ENCODE peak calls at places on chromosomes 1 and 21, in four cellular contexts. One of them, this sample, is unnamed.

GRCh38 chr1:245721488-245721887 is 566.7 kb downstream of the KIF26B start:
- DNase-seq in GM23248: no peak
- DNase-seq in GM23338: no peak
- DNase-seq in IMR-90: no peak
- DNase-seq in this sample: no peak

GRCh38 chr1:63980706-63981407 is 207.0 kb downstream of the ROR1 start:
- DNase-seq in IMR-90: no peak
- DNase-seq in GM23248: no peak
- DNase-seq in GM23338: no peak
- DNase-seq in this sample: no peak

GRCh38 chr1:68819190-68819829 is 322.4 kb upstream of the DEPDC1 start:
- DNase-seq in GM23248: peak; percentile 37
- DNase-seq in IMR-90: peak; percentile 1
- DNase-seq in GM23338: peak; percentile 62
- DNase-seq in this sample: peak; percentile 47

GRCh38 chr1:220013497-220013896 is 32.8 kb downstream of the EPRS1 start:
- DNase-seq in GM23248: peak; percentile 81
- DNase-seq in GM23338: no peak
- DNase-seq in IMR-90: peak; percentile 59
- DNase-seq in this sample: no peak

GRCh38 chr1:77832889-77833288 is 53.4 kb downstream of the MIGA1 start:
- DNase-seq in GM23248: peak; percentile 91
- DNase-seq in IMR-90: peak; percentile 97
- DNase-seq in GM23338: no peak
- DNase-seq in this sample: no peak

GRCh38 chr1:6574025-6574620 is 5.7 kb upstream of the ZBTB48 start:
- DNase-seq in GM23338: no peak
- DNase-seq in IMR-90: peak; percentile 39
- DNase-seq in GM23248: no peak
- DNase-seq in this sample: no peak

GRCh38 chr1:190478193-190479007 is 736 bp upstream of the BRINP3 start:
- DNase-seq in IMR-90: peak; percentile 37
- DNase-seq in GM23248: peak; percentile 12
- DNase-seq in GM23338: peak; percentile 84
- DNase-seq in this sample: no peak

GRCh38 chr1:78004719-78005346 is at the start of gene DNAJB4:
- DNase-seq in IMR-90: peak; percentile 99
- DNase-seq in GM23338: peak; percentile 86
- DNase-seq in GM23248: peak; percentile 98
- DNase-seq in this sample: peak; percentile 94

GRCh38 chr1:32352831-32353383 is 9.4 kb downstream of the FAM229A start:
- DNase-seq in IMR-90: no peak
- DNase-seq in GM23338: no peak
- DNase-seq in GM23248: peak; percentile 23
- DNase-seq in this sample: no peak

GRCh38 chr21:27450216-27450615 is 483.3 kb upstream of the ADAMTS5 start:
- DNase-seq in GM23248: no peak
- DNase-seq in IMR-90: no peak
- DNase-seq in GM23338: no peak
- DNase-seq in this sample: no peak

GRCh38 chr1:29236743-29236992 is 346 bp downstream of the PTPRU start:
- DNase-seq in GM23248: no peak
- DNase-seq in GM23338: no peak
- DNase-seq in IMR-90: no peak
- DNase-seq in this sample: no peak

DNA sequence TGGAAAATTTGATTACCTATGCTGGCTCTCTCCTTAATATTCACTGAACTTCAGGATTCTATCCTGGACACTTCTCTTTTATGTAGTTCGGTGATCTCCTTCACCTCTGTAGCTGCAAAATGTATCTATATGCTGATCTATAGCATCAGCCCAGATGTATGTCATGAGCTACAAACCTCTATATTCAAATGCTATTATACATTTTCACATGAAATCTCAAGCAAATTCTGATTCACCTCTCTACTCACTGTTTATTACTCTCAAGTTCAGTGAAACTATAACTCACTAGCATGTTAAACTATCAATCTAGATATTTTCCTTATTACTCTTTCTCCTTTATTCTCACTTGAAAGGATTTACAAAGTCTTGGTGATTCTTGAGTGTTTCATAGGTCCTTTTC is 52.2 kb downstream of the PTPRC start:
- DNase-seq in GM23248: no peak
- DNase-seq in IMR-90: no peak
- DNase-seq in GM23338: no peak
- DNase-seq in this sample: no peak
- H2AFZ ChIP-seq in GM23248: no peak overlapping the region
- H2AFZ ChIP-seq in IMR-90: no peak overlapping the region
- H2AFZ ChIP-seq in GM23338: no peak overlapping the region
- H2AFZ ChIP-seq in this sample: no peak overlapping the region

GRCh38 chr21:44423312-44423821 is 31.9 kb upstream of the LRRC3 start:
- DNase-seq in GM23248: no peak
- DNase-seq in GM23338: no peak
- DNase-seq in IMR-90: no peak
- DNase-seq in this sample: no peak

GRCh38 chr21:44425895-44426662 is 29.2 kb upstream of the LRRC3 start:
- DNase-seq in IMR-90: no peak
- DNase-seq in GM23338: no peak
- DNase-seq in GM23248: no peak
- DNase-seq in this sample: no peak

GRCh38 chr21:44425307-44425894 is 29.9 kb upstream of the LRRC3 start:
- DNase-seq in GM23248: no peak
- DNase-seq in IMR-90: no peak
- DNase-seq in GM23338: no peak
- DNase-seq in this sample: no peak

GRCh38 chr21:44423941-44424607 is 31.2 kb upstream of the LRRC3 start:
- DNase-seq in GM23338: no peak
- DNase-seq in GM23248: no peak
- DNase-seq in IMR-90: no peak
- DNase-seq in this sample: no peak

DNA sequence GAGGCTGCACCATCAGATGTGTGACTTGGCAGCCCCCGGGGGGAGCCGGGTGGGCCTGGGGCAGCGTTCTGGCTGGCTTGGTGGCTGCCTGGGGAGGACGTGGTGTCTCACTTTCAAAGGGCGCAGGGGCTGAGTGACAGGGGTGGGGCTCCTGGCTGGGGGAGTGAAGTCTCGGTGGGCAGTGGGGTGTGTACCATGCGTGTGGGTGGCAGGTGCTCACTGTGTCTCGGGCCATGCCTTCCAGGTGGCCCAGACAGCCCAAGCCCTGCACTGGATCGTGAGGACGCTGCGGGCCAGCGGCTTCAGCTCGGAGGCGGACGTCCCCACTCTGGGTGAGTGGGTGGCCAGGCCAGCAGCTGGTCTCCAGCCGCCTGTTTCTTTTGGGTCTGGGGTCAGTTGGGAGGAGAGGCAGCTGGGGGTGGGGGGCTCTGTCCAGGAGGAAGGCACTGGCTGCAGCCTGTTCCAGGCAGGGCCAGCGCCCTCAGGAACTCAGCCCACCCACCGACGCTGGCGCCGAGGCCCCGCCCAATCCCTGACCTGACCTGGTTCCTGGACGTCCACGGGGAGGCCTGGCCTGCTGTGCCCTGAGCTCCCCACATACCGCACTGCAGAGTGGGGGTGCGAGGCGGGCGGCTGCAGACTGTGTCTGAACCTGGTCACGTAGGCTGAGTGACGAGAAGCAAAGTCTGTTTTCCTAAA is 30.6 kb upstream of the LRRC3 start:
- DNase-seq in IMR-90: no peak
- DNase-seq in GM23338: no peak
- DNase-seq in GM23248: no peak
- DNase-seq in this sample: no peak
- H3K4me2 ChIP-seq in IMR-90: no peak overlapping the region
- H3K4me2 ChIP-seq in GM23338: no peak overlapping the region
- H3K4me2 ChIP-seq in GM23248: no peak overlapping the region
- H3K4me2 ChIP-seq in this sample: no peak overlapping the region

GRCh38 chr1:93744299-93744988 is 62.8 kb upstream of the BCAR3 start:
- DNase-seq in GM23338: no peak
- DNase-seq in GM23248: no peak
- DNase-seq in IMR-90: no peak
- DNase-seq in this sample: no peak
- H2AFZ ChIP-seq in GM23338: no peak overlapping the region
- H2AFZ ChIP-seq in GM23248: no peak overlapping the region
- H2AFZ ChIP-seq in IMR-90: no peak overlapping the region
- H2AFZ ChIP-seq in this sample: no peak overlapping the region

DNA sequence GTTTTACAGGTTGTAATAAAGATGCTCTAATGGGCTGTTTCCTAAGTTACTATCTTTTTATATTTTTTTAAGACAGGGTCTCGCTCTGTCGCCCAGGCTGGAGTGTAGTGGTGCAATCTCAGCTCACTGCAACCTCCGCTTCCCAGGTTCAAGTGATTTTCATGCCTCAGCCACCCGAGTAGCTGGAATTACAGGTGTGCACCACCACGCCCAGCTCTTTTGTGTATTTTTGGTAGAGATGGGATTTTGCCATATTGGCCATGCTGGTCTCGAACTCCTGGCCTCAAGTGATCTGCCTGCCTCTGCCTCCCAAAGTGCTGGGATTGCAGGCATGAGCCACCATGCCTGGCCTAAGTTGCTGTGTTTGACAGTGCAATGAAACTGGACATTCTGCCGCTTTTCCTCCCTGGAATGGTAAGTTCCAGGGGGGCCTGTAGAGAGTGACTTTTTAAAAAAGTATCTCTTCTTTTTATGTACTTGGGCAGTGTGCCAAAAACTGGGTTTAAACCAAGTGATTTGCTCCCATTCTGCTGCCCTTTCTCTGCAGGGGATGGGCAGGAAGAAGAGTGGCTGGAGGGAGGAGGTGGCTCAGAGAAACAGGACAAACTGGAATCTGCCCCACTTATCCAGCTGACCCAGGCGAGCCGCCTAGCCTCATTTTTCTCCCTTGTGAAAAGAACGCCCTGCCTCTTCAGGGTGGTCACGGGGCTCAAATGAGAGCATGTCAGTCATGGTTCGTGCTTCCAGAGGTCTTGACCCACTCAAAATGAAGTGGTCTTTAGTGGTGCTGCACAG is 2.3 kb downstream of the SLC37A1 start:
- DNase-seq in GM23338: peak; percentile 44
- DNase-seq in IMR-90: no peak
- DNase-seq in GM23248: peak; percentile 6
- DNase-seq in this sample: no peak
- H3K4me2 ChIP-seq in GM23338: peak overlapping the region; percentile 76
- H3K4me2 ChIP-seq in IMR-90: no peak overlapping the region
- H3K4me2 ChIP-seq in GM23248: no peak overlapping the region
- H3K4me2 ChIP-seq in this sample: peak overlapping the region; percentile 85

DNA sequence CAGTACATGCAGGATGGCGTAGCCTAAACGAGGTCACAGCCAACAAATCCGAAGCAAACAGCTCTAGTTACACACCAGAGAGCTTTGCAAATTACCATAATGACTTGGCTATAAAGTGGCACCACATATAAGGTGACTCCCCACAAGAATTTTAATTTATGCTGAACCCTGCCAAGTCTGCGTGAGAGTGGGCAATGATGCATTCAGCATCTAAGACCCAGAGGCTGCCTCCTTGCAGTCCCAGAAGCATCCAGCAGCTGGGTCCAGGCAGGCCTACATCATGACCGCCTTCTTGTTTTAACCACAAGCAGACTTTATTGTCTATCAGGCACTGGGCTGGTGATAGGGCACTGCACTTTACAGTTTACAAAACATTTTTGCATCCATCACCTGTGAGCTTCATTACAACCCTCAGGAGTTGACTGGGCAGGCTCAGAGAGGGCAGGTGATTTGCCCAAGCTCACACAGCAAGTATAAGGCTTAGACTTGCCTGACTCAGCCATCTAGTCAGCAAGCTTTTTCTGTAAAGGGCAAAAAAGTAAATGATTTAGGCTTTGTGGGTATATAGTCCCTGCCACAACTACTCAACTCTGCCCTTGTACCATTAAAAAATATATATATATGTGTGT is 134.6 kb downstream of the GLIS1 start:
- DNase-seq in GM23248: no peak
- DNase-seq in IMR-90: no peak
- DNase-seq in GM23338: no peak
- DNase-seq in this sample: no peak
- H2AFZ ChIP-seq in GM23248: no peak overlapping the region
- H2AFZ ChIP-seq in IMR-90: no peak overlapping the region
- H2AFZ ChIP-seq in GM23338: no peak overlapping the region
- H2AFZ ChIP-seq in this sample: no peak overlapping the region

GRCh38 chr1:13597166-13597565 is 13.5 kb downstream of the PDPN start:
- DNase-seq in IMR-90: no peak
- DNase-seq in GM23248: no peak
- DNase-seq in GM23338: no peak
- DNase-seq in this sample: no peak
- H3K4me2 ChIP-seq in IMR-90: no peak overlapping the region
- H3K4me2 ChIP-seq in GM23248: no peak overlapping the region
- H3K4me2 ChIP-seq in GM23338: no peak overlapping the region
- H3K4me2 ChIP-seq in this sample: no peak overlapping the region

GRCh38 chr1:223846668-223847007 is 891 bp upstream of the TP53BP2 start:
- DNase-seq in GM23338: peak; percentile 63
- DNase-seq in IMR-90: no peak
- DNase-seq in GM23248: peak; percentile 69
- DNase-seq in this sample: no peak

GRCh38 chr1:223848536-223848935 is 2.8 kb upstream of the TP53BP2 start:
- DNase-seq in GM23248: no peak
- DNase-seq in IMR-90: no peak
- DNase-seq in GM23338: no peak
- DNase-seq in this sample: no peak

GRCh38 chr1:223849352-223849751 is 3.6 kb upstream of the TP53BP2 start:
- DNase-seq in GM23338: no peak
- DNase-seq in IMR-90: no peak
- DNase-seq in GM23248: no peak
- DNase-seq in this sample: no peak

GRCh38 chr1:223845810-223846667 is at the start of gene TP53BP2:
- DNase-seq in GM23338: peak; percentile 91
- DNase-seq in GM23248: peak; percentile 94
- DNase-seq in IMR-90: peak; percentile 87
- DNase-seq in this sample: peak; percentile 74

DNA sequence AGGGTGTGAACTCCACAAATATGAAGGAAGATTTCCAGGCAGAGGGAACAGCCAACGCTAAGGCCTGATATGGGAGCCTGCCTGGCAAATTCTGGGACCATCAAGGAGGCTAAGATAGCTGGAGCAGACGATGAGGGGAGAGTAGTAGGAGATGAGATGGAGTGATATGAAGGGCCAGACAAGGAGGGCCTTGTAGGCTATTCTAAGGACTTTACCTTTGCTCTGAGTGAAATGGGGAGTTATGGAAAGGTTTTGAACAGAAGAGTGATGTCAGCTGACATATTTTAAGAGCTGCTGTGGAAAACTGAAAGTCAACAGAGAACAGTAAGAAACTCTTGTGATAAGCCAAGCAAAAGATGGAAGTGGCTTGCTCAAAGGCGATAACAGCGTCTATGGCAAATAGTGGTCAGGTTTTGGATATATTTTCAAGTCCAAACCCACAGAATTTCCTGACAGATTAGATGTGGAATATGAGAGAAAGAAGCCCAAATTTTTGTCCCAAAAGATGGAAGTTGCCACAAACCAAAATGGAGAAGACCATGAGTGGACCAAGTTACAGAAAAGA is 2.1 kb upstream of the TP53BP2 start:
- DNase-seq in GM23338: no peak
- DNase-seq in IMR-90: no peak
- DNase-seq in GM23248: no peak
- DNase-seq in this sample: no peak
- H2AFZ ChIP-seq in GM23338: no peak overlapping the region
- H2AFZ ChIP-seq in IMR-90: no peak overlapping the region
- H2AFZ ChIP-seq in GM23248: no peak overlapping the region
- H2AFZ ChIP-seq in this sample: no peak overlapping the region

This sample was measured in Karpas-422.